ENCODE peak calls at places on chromosomes 11 and 22, in six cellular contexts. N is MM.1S, Y is HCT116, T is PC-3, R is neural progenitor cell, C is SK-N-SH. W is an unnamed sample.

GRCh38 chr22:50105529-50106100 is 15.8 kb downstream of the MOV10L1 start:
- DNase-seq in N (peak), Y (no peak), T (no peak), R (no peak), C (no peak), W (no peak)

GRCh38 chr22:29167032-29167911 is 38.4 kb upstream of the EMID1 start:
- DNase-seq in N (peak), Y (no peak), T (no peak), R (no peak), C (no peak), W (no peak)

GRCh38 chr11:76615950-76616349 is 54.6 kb downstream of the LRRC32 start:
- DNase-seq in N (no peak), Y (no peak), T (no peak), R (no peak), C (no peak), W (peak)

GRCh38 chr11:65892661-65893317 is 2.3 kb downstream of the CCDC85B start:
- DNase-seq in N (no peak), Y (no peak), T (peak), R (no peak), C (no peak), W (no peak)

GRCh38 chr11:108016647-108017046 is 7.9 kb downstream of the CUL5 start:
- DNase-seq in N (no peak), Y (no peak), T (no peak), R (no peak), C (no peak), W (no peak)

GRCh38 chr22:40250608-40251007 is 72.9 kb downstream of the TNRC6B start:
- DNase-seq in N (no peak), Y (no peak), T (no peak), R (no peak), C (no peak), W (no peak)

GRCh38 chr22:37193629-37194191 is 5.7 kb upstream of the C1QTNF6 start:
- DNase-seq in N (peak), Y (no peak), T (no peak), R (no peak), C (no peak), W (no peak)

GRCh38 chr11:116507849-116508695 is 264.7 kb downstream of the BUD13 start:
- DNase-seq in N (no peak), Y (no peak), T (no peak), R (no peak), C (no peak), W (no peak)

GRCh38 chr11:115618428-115618827 is 114.2 kb upstream of the CADM1 start:
- DNase-seq in N (no peak), Y (no peak), T (no peak), R (no peak), C (no peak), W (peak)

GRCh38 chr11:69126286-69126685 is 29.4 kb upstream of the SMIM38 start:
- DNase-seq in N (no peak), Y (no peak), T (no peak), R (no peak), C (peak), W (no peak)

GRCh38 chr11:69127884-69128283 is 27.9 kb upstream of the SMIM38 start:
- DNase-seq in N (no peak), Y (no peak), T (no peak), R (no peak), C (no peak), W (no peak)

GRCh38 chr11:69125861-69126260 is 29.9 kb upstream of the SMIM38 start:
- DNase-seq in N (no peak), Y (no peak), T (no peak), R (no peak), C (no peak), W (no peak)

GRCh38 chr11:69129053-69129452 is 26.7 kb upstream of the SMIM38 start:
- DNase-seq in N (no peak), Y (no peak), T (no peak), R (no peak), C (no peak), W (no peak)

DNA sequence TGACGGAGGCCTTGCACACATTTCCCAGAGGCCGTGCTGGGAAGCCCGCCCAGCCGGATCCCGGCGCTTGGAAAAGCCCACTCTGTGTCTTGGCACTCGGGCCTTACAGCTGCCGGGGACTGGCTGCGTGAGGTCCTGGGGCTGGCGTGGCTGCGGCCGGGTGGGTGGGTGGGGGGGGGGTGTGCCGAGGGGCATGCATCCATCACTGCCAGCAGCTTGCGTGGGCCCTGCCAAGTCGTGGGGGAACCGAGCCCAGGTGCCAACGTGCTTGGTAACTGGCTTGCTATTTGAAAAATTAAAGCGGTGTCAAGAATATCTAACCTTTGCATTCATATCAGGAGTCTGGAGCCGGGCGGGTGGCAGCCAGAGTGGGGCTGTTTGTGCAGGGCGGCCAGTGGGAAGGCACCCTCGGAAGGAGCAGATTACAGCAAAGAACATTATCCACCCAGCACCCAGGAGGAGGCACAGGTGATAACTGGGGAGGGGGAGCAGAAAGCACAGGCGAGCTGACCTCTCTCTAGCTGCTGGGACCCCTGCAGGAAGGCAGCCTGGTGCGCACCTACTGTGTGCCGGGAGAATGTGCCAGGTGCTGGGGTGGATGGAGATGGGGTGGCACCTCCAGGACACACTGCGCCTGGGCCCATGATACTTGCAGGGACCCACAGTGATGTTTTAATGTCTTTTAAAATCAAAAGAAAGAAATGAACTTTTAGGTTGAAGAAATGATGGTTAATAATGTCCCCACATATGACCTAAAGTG is 28.5 kb upstream of the SMIM38 start:
- DNase-seq in N (no peak), Y (no peak), T (no peak), R (no peak), C (no peak), W (no peak)
- TF ChIP-seq EZH2phosphoT487 in N (no peak), Y (no peak), T (no peak), R (no peak), C (no peak), W (no peak)

DNA sequence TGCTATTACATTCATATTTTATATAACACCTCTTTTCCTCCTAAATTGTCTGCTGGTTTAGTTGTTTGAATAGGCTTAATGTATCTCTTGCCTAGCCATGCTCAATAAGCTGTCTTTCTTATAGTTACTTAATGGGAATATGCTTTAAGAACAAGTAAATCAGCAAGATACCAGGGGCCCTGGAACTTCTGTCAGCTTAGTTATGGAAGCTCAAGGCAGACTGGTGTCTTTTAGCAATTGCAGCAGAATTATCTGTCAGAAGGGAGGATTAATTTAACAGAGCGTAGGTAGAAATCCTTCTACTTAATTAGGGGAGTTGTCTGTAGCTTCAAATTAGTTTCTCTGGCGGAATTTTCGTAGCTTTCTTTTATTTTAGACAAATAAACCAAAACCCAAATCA is 94.9 kb downstream of the C11orf91 start:
- DNase-seq in N (no peak), Y (no peak), T (no peak), R (no peak), C (no peak), W (no peak)
- H3K9ac ChIP-seq in N (no peak), Y (no peak), T (no peak), R (no peak), C (no peak), W (no peak)

DNA sequence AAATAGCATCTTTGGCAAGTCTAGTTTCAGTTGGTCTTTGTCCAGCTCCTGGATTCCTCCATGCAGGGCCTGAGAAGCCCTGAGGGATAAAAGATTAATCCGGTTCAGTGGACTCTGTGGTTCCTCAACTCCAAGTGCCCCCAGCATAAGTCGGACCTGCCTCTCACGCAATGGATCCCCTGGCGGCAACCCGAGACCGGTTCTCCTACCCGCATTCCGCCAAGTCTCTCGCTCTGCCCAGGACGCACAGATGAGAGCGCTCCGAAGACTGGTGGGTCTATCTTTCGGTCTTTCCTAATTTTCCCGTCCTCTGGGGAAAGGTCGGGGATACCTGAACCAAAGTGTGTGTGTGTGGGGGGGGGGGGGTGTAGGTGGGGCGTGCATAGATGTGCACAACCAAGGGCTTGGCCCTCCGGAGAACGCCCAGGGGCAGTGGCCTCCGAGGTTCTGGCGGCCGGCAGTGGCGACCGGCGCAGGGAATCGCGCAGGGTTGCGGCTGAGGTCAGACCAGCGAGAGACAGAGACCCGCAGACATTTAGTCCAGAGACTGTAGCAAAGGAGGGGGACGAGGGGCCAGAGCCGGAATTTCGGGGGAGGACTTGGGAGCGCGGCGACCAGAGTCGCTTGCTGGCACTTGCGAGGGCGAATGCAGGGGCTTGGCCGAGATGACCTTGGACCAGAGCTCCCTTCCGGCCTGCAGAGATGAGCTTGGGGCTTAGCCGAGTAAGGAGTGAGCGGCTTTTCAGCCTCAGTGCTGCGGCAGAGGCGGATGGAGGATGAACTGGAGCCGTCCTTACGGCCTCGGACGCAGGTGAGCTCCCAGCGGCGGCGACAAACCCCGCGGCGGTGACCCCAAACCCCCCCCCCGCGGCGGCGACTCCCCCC is 712 bp upstream of the SLC2A11 start:
- DNase-seq in N (peak), Y (no peak), T (no peak), R (peak), C (peak), W (peak)
- TF ChIP-seq EZH2phosphoT487 in N (no peak), Y (no peak), T (no peak), R (no peak), C (no peak), W (no peak)

GRCh38 chr22:45928726-45929359 is 48.1 kb downstream of the WNT7B start:
- DNase-seq in N (no peak), Y (no peak), T (no peak), R (no peak), C (no peak), W (no peak)

GRCh38 chr22:45927059-45927458 is 49.9 kb downstream of the WNT7B start:
- DNase-seq in N (no peak), Y (no peak), T (no peak), R (no peak), C (no peak), W (no peak)

GRCh38 chr22:45923812-45924211 is 53.1 kb downstream of the WNT7B start:
- DNase-seq in N (no peak), Y (no peak), T (no peak), R (no peak), C (no peak), W (no peak)

GRCh38 chr22:45923212-45923611 is 53.8 kb downstream of the WNT7B start:
- DNase-seq in N (no peak), Y (no peak), T (no peak), R (no peak), C (no peak), W (no peak)

GRCh38 chr22:45925811-45926351 is 51.1 kb downstream of the WNT7B start:
- DNase-seq in N (no peak), Y (no peak), T (peak), R (no peak), C (no peak), W (no peak)
- H3K9ac ChIP-seq in N (no peak), Y (peak), T (no peak), R (no peak), C (no peak), W (no peak)

DNA sequence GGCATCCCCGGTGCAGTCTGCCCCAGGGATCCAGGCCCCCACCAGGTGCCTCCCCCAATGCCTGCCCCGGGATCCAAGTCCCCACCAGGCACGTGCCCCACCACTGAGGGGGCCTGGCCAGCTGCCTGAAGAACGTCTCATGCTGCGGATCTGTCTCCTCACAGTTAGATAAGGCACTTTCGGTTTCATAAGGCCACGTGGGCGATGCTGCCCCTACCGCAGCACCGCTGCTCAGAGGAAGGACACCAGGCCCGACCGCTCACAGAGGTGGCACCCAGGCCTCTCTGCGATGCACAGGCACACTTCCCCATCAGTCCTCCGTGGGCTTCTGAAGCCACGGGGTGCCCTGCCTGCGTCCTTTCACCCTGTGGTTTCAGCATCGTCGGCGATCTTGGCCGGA is 68.1 kb upstream of the BID start:
- DNase-seq in N (peak), Y (no peak), T (no peak), R (no peak), C (no peak), W (no peak)
- TF ChIP-seq EZH2phosphoT487 in N (no peak), Y (no peak), T (no peak), R (no peak), C (no peak), W (no peak)

DNA sequence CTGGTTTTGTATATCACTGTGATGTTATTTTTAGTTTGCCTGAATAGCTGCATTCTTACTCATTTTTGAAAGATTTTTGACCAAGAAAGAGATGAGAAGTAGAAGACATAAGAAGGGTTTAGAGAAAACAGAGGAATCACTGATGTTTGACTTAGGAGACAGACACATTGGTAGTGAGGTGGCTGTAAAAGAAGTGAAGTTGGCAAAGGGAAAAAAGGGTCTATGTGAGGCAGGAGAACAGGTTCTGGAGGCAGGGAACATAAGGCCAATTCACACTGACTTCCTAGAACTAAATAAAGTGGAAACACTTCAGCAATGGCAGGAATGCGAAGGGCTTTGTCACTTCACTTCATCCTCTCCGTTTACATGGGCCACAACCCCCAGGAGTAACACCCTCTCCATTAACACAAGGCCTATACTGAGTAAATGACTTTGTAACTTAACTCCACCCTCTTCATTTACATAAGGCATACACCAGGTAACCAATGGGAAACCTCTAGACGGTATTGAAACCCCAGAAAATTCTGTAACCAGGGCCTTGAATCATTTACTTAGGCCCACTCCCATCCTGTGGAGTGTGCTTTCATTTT is 36.6 kb downstream of the CTSC start:
- DNase-seq in N (no peak), Y (no peak), T (no peak), R (peak), C (no peak), W (no peak)
- H3K9ac ChIP-seq in N (no peak), Y (no peak), T (no peak), R (no peak), C (no peak), W (no peak)

W was measured in GM23248.